ENCODE peak calls at places on chromosomes 12 and 14, in seven cellular contexts. C is BJ; Y is fibroblast of mammary gland; E is cardiac muscle cell; N is lower leg skin; M is CD8-positive, alpha-beta T cell; D is choroid plexus epithelial cell. T is an unnamed sample.
A peak's percentile ranks its signal among the peaks of the same experiment; 100 is the strongest.

GRCh38 chr12:29153231-29153630 is 4.2 kb downstream of the FAR2 start:
- DNase-seq in C (no peak), Y (no peak), E (no peak), N (no peak), M (no peak), D (no peak), T (no peak)

GRCh38 chr12:10849425-10849878 is at the start of gene PRR4:
- DNase-seq in C (no peak), Y (no peak), E (no peak), N (no peak), M (no peak), D (peak; percentile 7), T (no peak)

GRCh38 chr14:20904393-20905029 is 13.3 kb downstream of the RNASE3 start:
- DNase-seq in C (no peak), Y (no peak), E (no peak), N (no peak), M (no peak), D (no peak), T (no peak)

GRCh38 chr12:66118240-66118891 is 12.2 kb downstream of the LLPH start:
- DNase-seq in C (no peak), Y (peak; percentile 50), E (no peak), N (no peak), M (no peak), D (peak; percentile 34), T (no peak)

GRCh38 chr12:58491296-58491695 is 429.0 kb downstream of the LRIG3 start:
- DNase-seq in C (no peak), Y (peak; percentile 81), E (no peak), N (no peak), M (no peak), D (peak; percentile 47), T (no peak)

GRCh38 chr14:93231129-93231979 is 24.3 kb downstream of the UBR7 start:
- DNase-seq in C (peak; percentile 10), Y (peak; percentile 66), E (peak; percentile 59), N (no peak), M (no peak), D (peak; percentile 61), T (no peak)

GRCh38 chr12:14777271-14777670 is 26.0 kb downstream of the WBP11 start:
- DNase-seq in C (no peak), Y (no peak), E (peak; percentile 29), N (no peak), M (no peak), D (no peak), T (no peak)

GRCh38 chr14:66228267-66228970 is 257.8 kb upstream of the CCDC196 start:
- DNase-seq in C (no peak), Y (peak; percentile 90), E (peak; percentile 12), N (no peak), M (no peak), D (peak; percentile 1), T (peak; percentile 10)

GRCh38 chr12:3962661-3963483 is 89.7 kb upstream of the PARP11 start:
- DNase-seq in C (no peak), Y (no peak), E (peak; percentile 4), N (no peak), M (peak; percentile 93), D (no peak), T (no peak)

GRCh38 chr12:51329742-51330141 is 5.8 kb upstream of the BIN2 start:
- DNase-seq in C (no peak), Y (no peak), E (no peak), N (no peak), M (no peak), D (no peak), T (no peak)

GRCh38 chr12:466039-466438 is 6.3 kb downstream of the B4GALNT3 start:
- DNase-seq in C (no peak), Y (no peak), E (no peak), N (no peak), M (no peak), D (no peak), T (no peak)

GRCh38 chr14:77478796-77479195 is 19.8 kb downstream of the ISM2 start:
- DNase-seq in C (no peak), Y (no peak), E (no peak), N (no peak), M (no peak), D (no peak), T (no peak)

GRCh38 chr12:120394483-120395367 is 25.8 kb upstream of the MSI1 start:
- DNase-seq in C (no peak), Y (no peak), E (no peak), N (peak; percentile 15), M (no peak), D (no peak), T (no peak)

GRCh38 chr14:68574906-68575305 is 218.0 kb downstream of the ZFP36L1 start:
- DNase-seq in C (no peak), Y (peak; percentile 61), E (peak; percentile 81), N (no peak), M (no peak), D (peak; percentile 71), T (no peak)

GRCh38 chr14:32408018-32408417 is 78.9 kb downstream of the AKAP6 start:
- DNase-seq in C (no peak), Y (peak; percentile 21), E (peak; percentile 67), N (no peak), M (no peak), D (peak; percentile 36), T (no peak)

GRCh38 chr12:126171936-126172559 is 1106.8 kb downstream of the AACS start:
- DNase-seq in C (no peak), Y (no peak), E (no peak), N (no peak), M (no peak), D (no peak), T (no peak)

GRCh38 chr14:99230271-99231141 is 41.5 kb downstream of the BCL11B start:
- DNase-seq in C (no peak), Y (no peak), E (no peak), N (no peak), M (peak; percentile 93), D (no peak), T (no peak)

GRCh38 chr12:102955926-102956737 is 1.3 kb upstream of the ASCL1 start:
- DNase-seq in C (no peak), Y (no peak), E (no peak), N (no peak), M (no peak), D (no peak), T (no peak)

GRCh38 chr12:24997970-24998582 is 49.2 kb upstream of the BCAT1 start:
- DNase-seq in C (peak; percentile 21), Y (peak; percentile 84), E (peak; percentile 62), N (no peak), M (no peak), D (peak; percentile 89), T (peak; percentile 26)

GRCh38 chr14:63662776-63663175 is 21.1 kb upstream of the WDR89 start:
- DNase-seq in C (no peak), Y (no peak), E (no peak), N (no peak), M (no peak), D (no peak), T (no peak)

GRCh38 chr12:49909826-49910225 is 6.1 kb upstream of the FAIM2 start:
- DNase-seq in C (no peak), Y (peak; percentile 76), E (peak; percentile 68), N (no peak), M (no peak), D (peak; percentile 55), T (peak; percentile 31)

GRCh38 chr12:70486588-70486987 is 120.5 kb downstream of the KCNMB4 start:
- DNase-seq in C (no peak), Y (no peak), E (no peak), N (no peak), M (no peak), D (no peak), T (no peak)
- H3K4me3 ChIP-seq in C (no peak overlapping the region), Y (no peak overlapping the region), E (no peak overlapping the region), N (no peak overlapping the region), M (no peak overlapping the region), D (no peak overlapping the region), T (no peak overlapping the region)

DNA sequence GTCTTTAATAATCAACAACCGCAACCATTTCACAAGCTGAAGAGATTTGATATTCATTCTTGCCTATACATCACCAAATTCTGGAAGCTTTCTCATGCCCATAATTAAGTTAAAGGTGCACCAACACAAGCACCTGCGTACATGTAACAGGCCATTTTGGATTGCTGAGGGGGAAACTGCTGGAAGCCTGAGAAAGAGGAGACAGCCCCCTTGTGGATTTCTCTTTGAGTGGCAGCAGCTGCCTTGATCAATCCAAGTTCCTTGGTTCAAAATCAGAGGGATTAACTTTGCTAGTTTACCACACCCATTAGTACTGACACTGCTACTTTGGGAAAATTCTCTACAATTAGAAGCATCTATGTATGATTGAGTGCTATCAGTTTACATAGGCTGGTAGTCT is 321.1 kb downstream of the NOVA1 start:
- DNase-seq in C (no peak), Y (peak; percentile 22), E (no peak), N (no peak), M (no peak), D (peak; percentile 30), T (no peak)
- TF ChIP-seq CTCF in C (no peak), Y (peak; percentile 44), E (no peak), N (no peak), M (no peak), D (peak; percentile 68), T (peak; percentile 9)

DNA sequence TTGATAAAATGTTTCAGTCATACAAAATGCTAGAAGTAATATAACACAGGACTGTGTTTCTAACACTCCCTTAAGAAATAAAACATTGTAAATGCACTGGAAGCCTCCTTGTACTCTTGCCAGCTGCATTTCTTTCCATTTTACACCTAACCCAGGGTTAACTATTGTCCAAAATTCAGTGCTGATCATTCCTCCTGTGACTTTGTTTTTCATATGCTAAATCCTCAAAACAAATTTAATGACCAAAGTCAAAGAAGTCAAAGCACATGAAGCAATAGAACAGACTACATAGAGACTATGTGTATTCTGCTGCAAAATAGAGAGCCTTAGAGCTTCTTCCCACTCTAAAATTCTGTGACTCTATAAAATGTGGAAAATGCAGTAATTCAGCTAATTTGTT is 420.3 kb upstream of the PRICKLE1 start:
- DNase-seq in C (no peak), Y (no peak), E (no peak), N (no peak), M (no peak), D (no peak), T (no peak)
- H3K4me3 ChIP-seq in C (no peak overlapping the region), Y (no peak overlapping the region), E (no peak overlapping the region), N (no peak overlapping the region), M (no peak overlapping the region), D (no peak overlapping the region), T (no peak overlapping the region)

GRCh38 chr14:101074124-101075024 is 170.9 kb upstream of the RTL1 start:
- DNase-seq in C (no peak), Y (no peak), E (no peak), N (peak; percentile 9), M (no peak), D (no peak), T (no peak)

GRCh38 chr14:101073598-101073965 is 170.1 kb upstream of the RTL1 start:
- DNase-seq in C (no peak), Y (no peak), E (no peak), N (peak; percentile 8), M (no peak), D (peak; percentile 30), T (no peak)

GRCh38 chr14:101072070-101072469 is 168.5 kb upstream of the RTL1 start:
- DNase-seq in C (no peak), Y (no peak), E (no peak), N (no peak), M (no peak), D (no peak), T (no peak)

GRCh38 chr14:101072531-101072930 is 169.0 kb upstream of the RTL1 start:
- DNase-seq in C (no peak), Y (no peak), E (no peak), N (no peak), M (no peak), D (peak; percentile 49), T (no peak)

GRCh38 chr14:101072945-101073597 is 169.5 kb upstream of the RTL1 start:
- DNase-seq in C (peak; percentile 82), Y (peak; percentile 97), E (peak; percentile 91), N (peak; percentile 31), M (no peak), D (peak; percentile 95), T (peak; percentile 90)
- TF ChIP-seq CTCF in C (no peak), Y (no peak), E (no peak), N (no peak), M (no peak), D (no peak), T (no peak)

GRCh38 chr12:112005419-112006395 is 7.3 kb downstream of the TMEM116 start:
- DNase-seq in C (no peak), Y (peak; percentile 44), E (peak; percentile 27), N (no peak), M (no peak), D (peak; percentile 33), T (no peak)
- H3K4me3 ChIP-seq in C (no peak overlapping the region), Y (no peak overlapping the region), E (no peak overlapping the region), N (no peak overlapping the region), M (no peak overlapping the region), D (no peak overlapping the region), T (no peak overlapping the region)

T was measured in HFF-Myc.